ENCODE peak calls at places on chromosome 4, in six cellular contexts. C, Y, Z, T, W and A are unnamed samples.

GRCh38 chr4:160580581-160580980 is 1477.7 kb downstream of the RAPGEF2 start:
- DNase-seq in C (no peak), Y (no peak), Z (no peak), T (no peak), W (no peak), A (no peak)

GRCh38 chr4:185304944-185305690 is 90.6 kb downstream of the LRP2BP start:
- DNase-seq in C (peak; percentile 30), Y (no peak), Z (no peak), T (peak; percentile 25), W (peak; percentile 68), A (peak; percentile 28)

GRCh38 chr4:26713563-26714145 is 129.8 kb downstream of the TBC1D19 start:
- DNase-seq in C (no peak), Y (no peak), Z (no peak), T (no peak), W (no peak), A (no peak)

GRCh38 chr4:25427871-25428270 is 50.8 kb downstream of the ANAPC4 start:
- DNase-seq in C (no peak), Y (no peak), Z (no peak), T (no peak), W (no peak), A (no peak)

GRCh38 chr4:100841911-100842310 is 324.1 kb upstream of the EMCN start:
- DNase-seq in C (no peak), Y (no peak), Z (no peak), T (no peak), W (no peak), A (no peak)

GRCh38 chr4:183314806-183315205 is 5.3 kb downstream of the CLDN22 start:
- DNase-seq in C (no peak), Y (no peak), Z (no peak), T (no peak), W (no peak), A (no peak)

GRCh38 chr4:98242063-98242462 is 19.1 kb upstream of the RAP1GDS1 start:
- DNase-seq in C (no peak), Y (no peak), Z (no peak), T (no peak), W (no peak), A (no peak)

GRCh38 chr4:183327827-183328226 is 5.6 kb upstream of the CLDN24 start:
- DNase-seq in C (no peak), Y (no peak), Z (no peak), T (no peak), W (no peak), A (no peak)

GRCh38 chr4:112222219-112222955 is 9.2 kb upstream of the AP1AR start:
- DNase-seq in C (no peak), Y (no peak), Z (no peak), T (no peak), W (no peak), A (no peak)

GRCh38 chr4:4694296-4694772 is 152.5 kb upstream of the STX18 start:
- DNase-seq in C (peak; percentile 92), Y (peak; percentile 18), Z (peak; percentile 37), T (peak; percentile 21), W (no peak), A (peak; percentile 30)

GRCh38 chr4:153222790-153223417 is 18.7 kb downstream of the TRIM2 start:
- DNase-seq in C (no peak), Y (no peak), Z (no peak), T (no peak), W (no peak), A (peak; percentile 84)

GRCh38 chr4:94621491-94622080 is 136.2 kb upstream of the BMPR1B start:
- DNase-seq in C (peak; percentile 28), Y (peak; percentile 21), Z (peak; percentile 44), T (no peak), W (no peak), A (peak; percentile 37)

GRCh38 chr4:84809946-84810345 is 156.5 kb downstream of the WDFY3 start:
- DNase-seq in C (no peak), Y (no peak), Z (no peak), T (no peak), W (no peak), A (no peak)

GRCh38 chr4:41572414-41572986 is 34.5 kb downstream of the LIMCH1 start:
- DNase-seq in C (no peak), Y (no peak), Z (no peak), T (no peak), W (no peak), A (no peak)

GRCh38 chr4:24489870-24490269 is 94.5 kb downstream of the DHX15 start:
- DNase-seq in C (no peak), Y (no peak), Z (no peak), T (no peak), W (no peak), A (no peak)

GRCh38 chr4:183348706-183349659 is 26.8 kb upstream of the CLDN24 start:
- DNase-seq in C (no peak), Y (no peak), Z (peak; percentile 64), T (no peak), W (no peak), A (no peak)

GRCh38 chr4:77662396-77662795 is 56.8 kb downstream of the CXCL13 start:
- DNase-seq in C (no peak), Y (no peak), Z (no peak), T (no peak), W (no peak), A (no peak)

GRCh38 chr4:99087887-99088484 is 602 bp downstream of the ADH5 start:
- DNase-seq in C (peak; percentile 48), Y (peak; percentile 32), Z (no peak), T (no peak), W (no peak), A (peak; percentile 39)

GRCh38 chr4:17773125-17773698 is 8.2 kb downstream of the FAM184B start:
- DNase-seq in C (no peak), Y (no peak), Z (no peak), T (no peak), W (no peak), A (no peak)
- TF ChIP-seq CHD2 in C (no peak), Y (no peak), Z (no peak), T (no peak), W (no peak), A (no peak)

DNA sequence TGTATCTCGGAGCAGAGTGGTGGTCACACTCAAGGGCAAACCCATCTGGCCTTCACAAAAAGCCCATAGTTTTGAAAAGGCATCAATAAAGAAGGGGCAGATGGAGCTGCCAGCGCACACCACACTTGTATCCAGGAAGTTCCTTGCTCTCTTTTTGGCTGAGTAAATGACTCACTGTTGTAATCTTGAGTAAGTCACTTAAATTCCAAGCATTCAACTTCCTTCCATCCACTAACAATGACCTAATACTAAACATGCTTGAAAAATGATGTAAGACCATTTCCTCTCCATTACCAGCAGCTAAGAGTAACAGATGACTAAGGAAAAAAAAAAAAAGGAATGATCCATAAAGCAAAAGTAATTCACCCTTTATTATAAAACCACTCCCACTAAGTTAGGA is 32.4 kb upstream of the MYOZ2 start:
- DNase-seq in C (peak; percentile 31), Y (peak; percentile 69), Z (no peak), T (no peak), W (no peak), A (no peak)
- TF ChIP-seq CHD2 in C (no peak), Y (no peak), Z (no peak), T (no peak), W (no peak), A (no peak)

GRCh38 chr4:175810360-175810759 is 1.7 kb downstream of the GPM6A start:
- DNase-seq in C (no peak), Y (no peak), Z (no peak), T (no peak), W (no peak), A (no peak)
- TF ChIP-seq CHD2 in C (no peak), Y (no peak), Z (no peak), T (no peak), W (no peak), A (no peak)

GRCh38 chr4:15888515-15888914 is 50.0 kb downstream of the FGFBP1 start:
- DNase-seq in C (no peak), Y (no peak), Z (no peak), T (no peak), W (no peak), A (no peak)

GRCh38 chr4:15885422-15885821 is 53.1 kb downstream of the FGFBP1 start:
- DNase-seq in C (no peak), Y (no peak), Z (no peak), T (no peak), W (no peak), A (no peak)

GRCh38 chr4:15878011-15878410 is 60.5 kb downstream of the FGFBP1 start:
- DNase-seq in C (no peak), Y (no peak), Z (no peak), T (no peak), W (no peak), A (no peak)

GRCh38 chr4:15883611-15884243 is 54.8 kb downstream of the FGFBP1 start:
- DNase-seq in C (no peak), Y (no peak), Z (no peak), T (no peak), W (no peak), A (no peak)

GRCh38 chr4:15882675-15883086 is 55.9 kb downstream of the FGFBP1 start:
- DNase-seq in C (peak; percentile 64), Y (peak; percentile 37), Z (peak; percentile 53), T (peak; percentile 47), W (peak; percentile 64), A (peak; percentile 57)
- TF ChIP-seq CHD2 in C (no peak), Y (no peak), Z (no peak), T (no peak), W (peak; percentile 14), A (no peak)

GRCh38 chr4:102449751-102450352 is 51.3 kb upstream of the NFKB1 start:
- DNase-seq in C (peak; percentile 65), Y (peak; percentile 18), Z (peak; percentile 34), T (no peak), W (peak; percentile 45), A (peak; percentile 41)
- TF ChIP-seq CHD2 in C (no peak), Y (no peak), Z (no peak), T (no peak), W (no peak), A (no peak)

GRCh38 chr4:154727540-154727939 is 16.3 kb upstream of the LRAT start:
- DNase-seq in C (peak; percentile 32), Y (no peak), Z (no peak), T (no peak), W (no peak), A (no peak)

GRCh38 chr4:154736774-154737173 is 7.0 kb upstream of the LRAT start:
- DNase-seq in C (no peak), Y (no peak), Z (no peak), T (no peak), W (no peak), A (no peak)

GRCh38 chr4:154732669-154733068 is 11.1 kb upstream of the LRAT start:
- DNase-seq in C (no peak), Y (no peak), Z (no peak), T (no peak), W (no peak), A (no peak)

DNA sequence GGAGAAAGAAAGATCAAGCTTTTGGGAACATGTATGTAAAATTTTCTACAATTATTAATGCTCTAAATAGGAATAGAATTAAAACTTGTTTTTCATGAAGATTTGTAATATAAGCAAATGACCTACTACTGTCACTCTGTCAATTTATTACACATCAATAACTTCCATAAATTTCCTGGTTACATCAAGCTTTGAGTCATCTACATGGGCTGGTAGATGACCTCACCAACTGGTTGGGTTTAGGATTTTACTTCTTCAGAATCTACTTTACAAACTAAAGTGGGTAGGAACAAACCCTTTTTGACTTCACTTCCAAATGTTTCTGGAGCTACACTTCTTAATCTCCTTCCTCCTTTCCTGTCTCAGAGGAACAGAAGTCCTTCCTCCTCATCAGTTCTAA is 12.0 kb upstream of the LRAT start:
- DNase-seq in C (no peak), Y (no peak), Z (no peak), T (no peak), W (no peak), A (no peak)
- TF ChIP-seq CHD2 in C (no peak), Y (no peak), Z (no peak), T (no peak), W (no peak), A (no peak)

GRCh38 chr4:166293551-166293950 is 420.5 kb downstream of the TLL1 start:
- DNase-seq in C (no peak), Y (no peak), Z (no peak), T (no peak), W (no peak), A (no peak)
- TF ChIP-seq CHD2 in C (no peak), Y (no peak), Z (no peak), T (no peak), W (no peak), A (no peak)